ENCODE peak calls at places on chromosomes 13 and 19, in seven cellular contexts. Z is T-helper 2 cell, W is neural crest cell, B is fibroblast of the conjunctiva, E is astrocyte, Y is pancreas, C is GM23338. A is an unnamed sample.
A peak's percentile ranks its signal among the peaks of the same experiment; 100 is the strongest.

GRCh38 chr13:40439928-40440327 is 226.5 kb downstream of the FOXO1 start:
- DNase-seq in C (no peak), B (no peak), E (no peak), Z (no peak), Y (peak; percentile 25), W (no peak), A (no peak)

GRCh38 chr13:43666403-43666802 is 120.4 kb downstream of the ENOX1 start:
- DNase-seq in Z (no peak), W (no peak), B (no peak), E (no peak), C (no peak), Y (no peak), A (no peak)

GRCh38 chr13:113650731-113651148 is 7.3 kb downstream of the ATP4B start:
- DNase-seq in B (no peak), Y (peak; percentile 3), C (no peak), Z (no peak), E (no peak), W (no peak), A (no peak)

GRCh38 chr19:42422576-42423461 is 4.4 kb downstream of the LIPE start:
- DNase-seq in Z (peak; percentile 62), E (no peak), Y (peak; percentile 45), W (peak; percentile 68), C (peak; percentile 61), B (no peak), A (no peak)

GRCh38 chr19:13181747-13182388 is 31.7 kb downstream of the IER2 start:
- DNase-seq in E (peak; percentile 66), C (no peak), Y (peak; percentile 55), W (no peak), B (no peak), Z (no peak), A (no peak)

GRCh38 chr13:38763446-38764381 is 76.8 kb downstream of the FREM2 start:
- DNase-seq in Y (peak; percentile 40), B (peak; percentile 12), Z (peak; percentile 7), C (peak; percentile 85), W (peak; percentile 43), E (peak; percentile 29), A (no peak)

GRCh38 chr19:13539332-13539731 is 33.1 kb upstream of the CACNA1A start:
- DNase-seq in Y (no peak), B (no peak), W (no peak), C (no peak), E (no peak), Z (no peak), A (no peak)

GRCh38 chr19:34067861-34068271 is 104.4 kb upstream of the LSM14A start:
- DNase-seq in C (no peak), Y (peak; percentile 8), Z (no peak), W (no peak), B (no peak), E (peak; percentile 1), A (no peak)

GRCh38 chr13:94369862-94370491 is 109.5 kb downstream of the DCT start:
- DNase-seq in W (no peak), B (no peak), Y (peak; percentile 13), C (no peak), Z (no peak), E (peak; percentile 22), A (no peak)

GRCh38 chr13:43156916-43157315 is 133.5 kb downstream of the DNAJC15 start:
- DNase-seq in Z (no peak), E (peak; percentile 85), B (no peak), Y (no peak), C (no peak), W (no peak), A (no peak)

GRCh38 chr19:48683349-48683748 is 10.5 kb upstream of the NTN5 start:
- DNase-seq in C (no peak), W (no peak), Y (no peak), B (peak; percentile 27), E (peak; percentile 52), Z (peak; percentile 17), A (no peak)

GRCh38 chr13:38824342-38824741 is 137.5 kb downstream of the FREM2 start:
- DNase-seq in C (peak; percentile 64), E (no peak), B (no peak), W (no peak), Y (no peak), Z (peak; percentile 36), A (no peak)

GRCh38 chr13:26872444-26873173 is 112.0 kb upstream of the GPR12 start:
- DNase-seq in B (no peak), C (peak; percentile 91), W (peak; percentile 77), E (no peak), Z (peak; percentile 43), Y (peak; percentile 15), A (no peak)

GRCh38 chr19:47663435-47663910 is 49.7 kb upstream of the EHD2 start:
- DNase-seq in Y (no peak), Z (no peak), B (peak; percentile 82), E (peak; percentile 99), C (no peak), W (no peak), A (peak; percentile 88)

GRCh38 chr19:18049390-18049789 is 37.3 kb downstream of the IL12RB1 start:
- DNase-seq in B (no peak), W (no peak), Y (peak; percentile 78), E (peak; percentile 22), Z (no peak), C (no peak), A (no peak)

GRCh38 chr19:5265260-5265659 is 75.4 kb downstream of the PTPRS start:
- DNase-seq in B (no peak), Y (no peak), Z (no peak), W (no peak), C (no peak), E (no peak), A (no peak)

GRCh38 chr13:42702726-42703125 is 78.7 kb upstream of the FAM216B start:
- DNase-seq in B (no peak), Y (no peak), W (no peak), C (no peak), E (peak; percentile 13), Z (no peak), A (no peak)

GRCh38 chr13:25462301-25463125 is 90.7 kb downstream of the ATP8A2 start:
- DNase-seq in Y (no peak), B (no peak), C (no peak), E (no peak), Z (no peak), W (no peak), A (no peak)

GRCh38 chr13:94140027-94140426 is 339.5 kb downstream of the DCT start:
- DNase-seq in C (peak; percentile 40), E (no peak), Z (no peak), Y (no peak), B (no peak), W (no peak), A (no peak)

A was measured in skeletal muscle cell.